ENCODE peak calls at places on chromosomes 4 and X, in four cellular contexts. V is RWPE2, I is fibroblast of the aortic adventitia, H is endodermal cell. W is an unnamed sample.

GRCh38 chr4:155403886-155404285 is 27.1 kb upstream of the MAP9 start:
- DNase-seq in V (no peak), I (peak; percentile 44), H (no peak), W (peak; percentile 12)

GRCh38 chr4:169229571-169230028 is 41.2 kb downstream of the SH3RF1 start:
- DNase-seq in V (no peak), I (peak; percentile 96), H (no peak), W (no peak)

GRCh38 chr4:108840426-108840975 is 77.6 kb upstream of the ETNPPL start:
- DNase-seq in V (no peak), I (no peak), H (no peak), W (no peak)

GRCh38 chrX:47283015-47283771 is 50.4 kb downstream of the USP11 start:
- DNase-seq in V (no peak), I (peak; percentile 21), H (no peak), W (peak; percentile 18)

GRCh38 chrX:26918633-26919032 is 544.5 kb downstream of the PPP4R3C start:
- DNase-seq in V (no peak), I (peak; percentile 8), H (peak; percentile 75), W (peak; percentile 11)

GRCh38 chr4:170423137-170423536 is 333.4 kb upstream of the AADAT start:
- DNase-seq in V (no peak), I (no peak), H (no peak), W (no peak)

GRCh38 chr4:56310401-56310800 is 76.9 kb downstream of the AASDH start:
- DNase-seq in V (no peak), I (no peak), H (no peak), W (no peak)

GRCh38 chrX:24014388-24015018 is 12.5 kb downstream of the KLHL15 start:
- DNase-seq in V (no peak), I (no peak), H (no peak), W (no peak)

GRCh38 chr4:112735474-112735951 is 98.6 kb downstream of the LARP7 start:
- DNase-seq in V (no peak), I (no peak), H (no peak), W (no peak)

GRCh38 chr4:154618708-154619315 is 6.4 kb upstream of the FGG start:
- DNase-seq in V (no peak), I (peak; percentile 63), H (peak; percentile 89), W (peak; percentile 47)

GRCh38 chr4:17502764-17503163 is 9.1 kb downstream of the QDPR start:
- DNase-seq in V (no peak), I (no peak), H (no peak), W (no peak)

GRCh38 chr4:72529144-72529822 is 39.7 kb downstream of the ADAMTS3 start:
- DNase-seq in V (no peak), I (no peak), H (no peak), W (no peak)

GRCh38 chr4:88958080-88958479 is 98.9 kb downstream of the FAM13A start:
- DNase-seq in V (no peak), I (no peak), H (no peak), W (no peak)

GRCh38 chr4:114318309-114318708 is 280.3 kb upstream of the UGT8 start:
- DNase-seq in V (no peak), I (no peak), H (no peak), W (no peak)

GRCh38 chr4:114312349-114312748 is 286.3 kb upstream of the UGT8 start:
- DNase-seq in V (no peak), I (no peak), H (no peak), W (no peak)

GRCh38 chr4:114316789-114317188 is 281.8 kb upstream of the UGT8 start:
- DNase-seq in V (no peak), I (no peak), H (no peak), W (no peak)

GRCh38 chr4:114320126-114320525 is 278.5 kb upstream of the UGT8 start:
- DNase-seq in V (no peak), I (no peak), H (no peak), W (no peak)

GRCh38 chr4:114317564-114317963 is 281.0 kb upstream of the UGT8 start:
- DNase-seq in V (no peak), I (no peak), H (no peak), W (no peak)
- H3K4me3 ChIP-seq in V (no peak overlapping the region), I (no peak overlapping the region), H (no peak overlapping the region), W (no peak overlapping the region)

DNA sequence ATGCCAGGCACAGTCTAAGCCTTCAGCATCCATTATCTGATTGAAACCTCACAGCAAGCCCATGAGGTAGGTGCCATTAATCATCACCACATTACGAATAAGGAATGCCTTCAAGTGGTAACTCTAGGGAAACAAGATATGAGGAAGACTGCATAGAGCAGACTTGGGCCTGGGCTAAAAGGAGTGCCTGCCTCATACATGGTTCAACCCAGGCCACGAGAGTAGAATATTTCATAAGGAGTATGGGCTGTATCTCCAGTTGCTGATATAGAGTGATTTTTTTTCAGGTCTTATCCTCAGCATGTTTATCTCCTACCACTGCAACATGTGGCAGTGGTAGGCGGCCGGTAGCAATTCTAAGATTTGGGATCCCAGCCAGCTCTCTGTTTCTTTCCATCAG is 51.7 kb downstream of the ATP11C start:
- DNase-seq in V (no peak), I (peak; percentile 89), H (no peak), W (no peak)
- H3K4me3 ChIP-seq in V (no peak overlapping the region), I (no peak overlapping the region), H (no peak overlapping the region), W (no peak overlapping the region)

GRCh38 chrX:45803383-45803921 is 602.8 kb upstream of the DIPK2B start:
- DNase-seq in V (no peak), I (peak; percentile 85), H (no peak), W (no peak)

GRCh38 chrX:45811307-45811706 is 610.6 kb upstream of the DIPK2B start:
- DNase-seq in V (no peak), I (no peak), H (no peak), W (no peak)

GRCh38 chrX:45806410-45807121 is 605.9 kb upstream of the DIPK2B start:
- DNase-seq in V (no peak), I (peak; percentile 93), H (no peak), W (peak; percentile 78)

DNA sequence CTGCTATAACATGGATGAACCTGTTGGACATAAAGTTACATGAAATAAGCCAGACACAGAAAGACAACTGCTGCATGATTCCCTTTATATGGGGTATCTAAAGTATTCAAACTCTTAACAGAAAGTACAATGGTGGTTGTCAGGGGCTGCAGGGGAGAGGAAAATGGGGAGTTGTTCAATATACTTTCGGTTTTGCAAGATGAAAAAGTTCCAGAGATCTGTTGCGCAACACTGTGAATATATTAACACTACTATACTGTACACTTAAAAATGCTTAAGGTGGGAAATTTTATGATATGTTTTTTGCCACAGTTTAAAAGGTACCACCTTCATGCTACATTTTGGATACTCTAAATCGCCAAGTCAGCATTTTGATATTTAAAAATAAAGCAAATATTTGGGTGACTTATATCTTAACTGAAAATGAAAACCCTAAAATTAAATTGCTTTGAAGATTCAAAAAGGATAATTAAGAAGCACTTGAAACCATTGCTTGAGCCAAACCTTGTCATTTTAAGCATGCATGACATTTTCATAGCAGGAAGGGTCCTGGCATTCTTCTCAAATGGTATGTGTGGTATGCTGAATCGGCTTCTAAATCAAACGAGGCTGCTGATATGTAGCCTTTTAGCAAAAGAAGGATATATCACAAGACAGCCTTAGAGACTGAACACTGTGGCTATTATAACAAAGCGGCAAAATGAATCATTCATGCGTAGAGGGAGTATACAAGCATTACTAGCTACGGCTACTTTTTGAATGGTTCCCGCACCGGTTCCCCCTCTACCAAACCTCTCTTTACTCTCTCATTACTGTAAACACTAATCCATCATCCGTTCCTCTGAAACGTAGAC is 607.1 kb upstream of the DIPK2B start:
- DNase-seq in V (no peak), I (peak; percentile 73), H (no peak), W (peak; percentile 52)
- H3K4me3 ChIP-seq in V (peak overlapping the region; percentile 8), I (peak overlapping the region; percentile 55), H (no peak overlapping the region), W (peak overlapping the region; percentile 3)

GRCh38 chrX:69138512-69138911 is 26.7 kb downstream of the PJA1 start:
- DNase-seq in V (no peak), I (no peak), H (no peak), W (no peak)

GRCh38 chrX:69137371-69137881 is 27.8 kb downstream of the PJA1 start:
- DNase-seq in V (no peak), I (peak; percentile 64), H (peak; percentile 76), W (no peak)

GRCh38 chrX:69139516-69139915 is 25.7 kb downstream of the PJA1 start:
- DNase-seq in V (no peak), I (no peak), H (no peak), W (no peak)

GRCh38 chrX:69137911-69138310 is 27.3 kb downstream of the PJA1 start:
- DNase-seq in V (no peak), I (no peak), H (no peak), W (no peak)

DNA sequence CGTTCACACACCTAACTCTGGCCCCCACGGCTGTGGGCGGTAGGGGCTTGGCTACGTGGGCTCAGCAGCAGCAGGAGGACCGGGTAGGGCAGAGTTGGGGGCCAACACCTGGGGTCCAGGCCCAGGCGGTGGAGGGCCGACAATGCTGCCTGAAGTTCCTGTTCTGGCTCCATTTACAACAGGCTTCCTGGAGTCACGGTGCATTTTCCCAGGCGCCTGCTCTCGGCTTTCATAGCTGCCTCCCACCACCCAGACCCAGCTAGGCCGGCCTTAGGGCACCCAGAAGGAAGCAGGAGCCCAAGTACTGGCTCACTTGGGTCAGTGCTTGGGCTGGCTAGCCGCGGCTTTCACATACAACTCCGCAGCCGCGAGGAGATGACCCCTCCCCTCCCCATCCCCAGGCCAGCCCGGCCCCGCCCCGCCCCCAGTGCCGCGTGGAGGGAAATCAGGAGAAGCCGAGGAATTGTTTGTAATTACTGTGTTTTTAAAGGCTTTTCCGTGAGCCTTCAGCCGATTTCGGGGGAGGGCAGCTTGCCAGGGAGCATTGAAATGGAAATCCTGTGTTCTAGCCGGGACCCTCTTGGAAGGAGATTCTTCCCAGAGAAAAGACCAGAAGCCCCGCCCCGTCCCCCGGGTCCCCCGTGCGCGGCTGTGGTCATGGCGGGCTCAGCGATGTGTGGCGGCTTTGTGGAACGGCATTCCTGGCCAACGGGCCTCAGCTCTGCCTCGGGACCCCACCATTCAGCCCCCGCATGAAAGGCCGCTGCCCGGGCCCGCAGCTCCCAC is 28.5 kb downstream of the PJA1 start:
- DNase-seq in V (no peak), I (no peak), H (peak; percentile 80), W (no peak)
- H3K4me3 ChIP-seq in V (no peak overlapping the region), I (no peak overlapping the region), H (peak overlapping the region; percentile 40), W (no peak overlapping the region)

GRCh38 chr4:86718152-86718551 is 124.0 kb downstream of the PTPN13 start:
- DNase-seq in V (no peak), I (no peak), H (no peak), W (no peak)

GRCh38 chr4:86720508-86721068 is 126.5 kb downstream of the PTPN13 start:
- DNase-seq in V (no peak), I (peak; percentile 37), H (no peak), W (no peak)

GRCh38 chr4:86721412-86721811 is 127.3 kb downstream of the PTPN13 start:
- DNase-seq in V (no peak), I (no peak), H (no peak), W (no peak)

GRCh38 chr4:86717651-86718050 is 123.5 kb downstream of the PTPN13 start:
- DNase-seq in V (no peak), I (no peak), H (no peak), W (no peak)
- H3K4me3 ChIP-seq in V (no peak overlapping the region), I (no peak overlapping the region), H (no peak overlapping the region), W (no peak overlapping the region)